ENCODE peak calls at places on chromosome 17, in four cellular contexts. X is GM03348, U is OCI-M1, P is cardiac fibroblast. M is an unnamed sample.
A peak's percentile ranks its signal among the peaks of the same experiment; 100 is the strongest.

GRCh38 chr17:80474231-80474932 is 2.0 kb downstream of the NPTX1 start:
- DNase-seq in X (peak; percentile 67), U (peak; percentile 81), P (peak; percentile 60), M (no peak)

GRCh38 chr17:13413001-13413400 is 188.7 kb downstream of the HS3ST3A1 start:
- DNase-seq in X (no peak), U (no peak), P (peak; percentile 65), M (no peak)

GRCh38 chr17:2893422-2893914 is 97.2 kb downstream of the RAP1GAP2 start:
- DNase-seq in X (no peak), U (no peak), P (no peak), M (no peak)

GRCh38 chr17:9056566-9056965 is 35.3 kb downstream of the NTN1 start:
- DNase-seq in X (no peak), U (no peak), P (no peak), M (no peak)

GRCh38 chr17:40177275-40177874 is at the start of gene RAPGEFL1:
- DNase-seq in X (peak; percentile 92), U (no peak), P (peak; percentile 60), M (peak; percentile 55)

GRCh38 chr17:66945451-66945850 is 19.1 kb upstream of the CACNG4 start:
- DNase-seq in X (no peak), U (no peak), P (no peak), M (no peak)

GRCh38 chr17:63626551-63627228 is 4.5 kb downstream of the MAP3K3 start:
- DNase-seq in X (peak; percentile 52), U (peak; percentile 10), P (peak; percentile 41), M (no peak)

GRCh38 chr17:17500999-17501605 is 4.9 kb upstream of the RASD1 start:
- DNase-seq in X (no peak), U (no peak), P (peak; percentile 31), M (no peak)

GRCh38 chr17:29151567-29151966 is 28.6 kb downstream of the MYO18A start:
- DNase-seq in X (no peak), U (peak; percentile 58), P (peak; percentile 51), M (no peak)

GRCh38 chr17:41812176-41813038 is at the start of gene FKBP10:
- DNase-seq in X (peak; percentile 96), U (peak; percentile 82), P (peak; percentile 88), M (peak; percentile 45)

GRCh38 chr17:8384801-8385335 is 1.9 kb upstream of the RPL26 start:
- DNase-seq in X (peak; percentile 84), U (no peak), P (peak; percentile 93), M (no peak)

GRCh38 chr17:42773290-42774035 is at the start of gene VPS25:
- DNase-seq in X (peak; percentile 88), U (peak; percentile 90), P (peak; percentile 92), M (peak; percentile 88)

GRCh38 chr17:66777689-66778225 is 57.2 kb upstream of the CACNG5 start:
- DNase-seq in X (no peak), U (peak; percentile 1), P (no peak), M (no peak)

GRCh38 chr17:62719586-62719985 is 88.5 kb downstream of the MARCHF10 start:
- DNase-seq in X (no peak), U (no peak), P (no peak), M (no peak)

GRCh38 chr17:80025796-80026195 is 9.9 kb downstream of the TBC1D16 start:
- DNase-seq in X (no peak), U (no peak), P (peak; percentile 11), M (peak; percentile 83)

GRCh38 chr17:31094600-31095238 is at the start of gene NF1:
- DNase-seq in X (peak; percentile 99), U (peak; percentile 97), P (peak; percentile 97), M (peak; percentile 95)

GRCh38 chr17:69478916-69479315 is 64.4 kb downstream of the MAP2K6 start:
- DNase-seq in X (no peak), U (no peak), P (no peak), M (peak; percentile 38)

GRCh38 chr17:61054430-61054829 is 345.2 kb upstream of the TBX2 start:
- DNase-seq in X (no peak), U (no peak), P (no peak), M (no peak)

GRCh38 chr17:44314869-44315661 is 6.7 kb downstream of the RUNDC3A start:
- DNase-seq in X (peak; percentile 67), U (no peak), P (peak; percentile 22), M (peak; percentile 49)

GRCh38 chr17:17089796-17090641 is 47.8 kb downstream of the MPRIP start:
- DNase-seq in X (no peak), U (no peak), P (no peak), M (no peak)

GRCh38 chr17:65696739-65697394 is 135.4 kb upstream of the AXIN2 start:
- DNase-seq in X (peak; percentile 63), U (no peak), P (peak; percentile 81), M (no peak)

GRCh38 chr17:71601894-71602504 is 518.8 kb upstream of the SOX9 start:
- DNase-seq in X (no peak), U (no peak), P (no peak), M (no peak)

GRCh38 chr17:17363638-17364337 is 60.6 kb downstream of the NT5M start:
- DNase-seq in X (no peak), U (no peak), P (no peak), M (no peak)

GRCh38 chr17:58918072-58918471 is 162.4 kb downstream of the PPM1E start:
- DNase-seq in X (no peak), U (no peak), P (no peak), M (peak; percentile 3)

GRCh38 chr17:39064814-39065213 is 86.6 kb downstream of the PLXDC1 start:
- DNase-seq in X (peak; percentile 31), U (no peak), P (no peak), M (no peak)

GRCh38 chr17:73335591-73336503 is 24.0 kb upstream of the CDC42EP4 start:
- DNase-seq in X (no peak), U (no peak), P (no peak), M (peak; percentile 16)

GRCh38 chr17:74877592-74878543 is 5.1 kb upstream of the FDXR start:
- DNase-seq in X (no peak), U (no peak), P (peak; percentile 71), M (no peak)

GRCh38 chr17:81171941-81172340 is 5.9 kb upstream of the AATK start:
- DNase-seq in X (peak; percentile 52), U (no peak), P (peak; percentile 19), M (no peak)

GRCh38 chr17:19897108-19897854 is 29.5 kb upstream of the ULK2 start:
- DNase-seq in X (no peak), U (no peak), P (peak; percentile 16), M (peak; percentile 49)

GRCh38 chr17:34499576-34499975 is 79.8 kb upstream of the TMEM132E start:
- DNase-seq in X (no peak), U (peak; percentile 31), P (peak; percentile 12), M (no peak)

GRCh38 chr17:28379814-28380571 is 8.5 kb downstream of the SARM1 start:
- DNase-seq in X (no peak), U (peak; percentile 73), P (peak; percentile 47), M (no peak)

GRCh38 chr17:17774009-17774881 is 62.5 kb downstream of the SREBF1 start:
- DNase-seq in X (no peak), U (no peak), P (peak; percentile 42), M (no peak)

GRCh38 chr17:82152556-82153294 is 54.7 kb upstream of the FASN start:
- DNase-seq in X (no peak), U (no peak), P (no peak), M (no peak)

GRCh38 chr17:2433696-2434095 is 32.8 kb upstream of the MNT start:
- DNase-seq in X (no peak), U (no peak), P (peak; percentile 18), M (no peak)

GRCh38 chr17:62653002-62653830 is 25.7 kb downstream of the MRC2 start:
- DNase-seq in X (peak; percentile 83), U (peak; percentile 84), P (peak; percentile 66), M (peak; percentile 81)

M was measured in NCI-H1092 treated with DMSO at 0.1 percent for 48 hours.